ENCODE peak calls at places on chromosome 13, in six cellular contexts. P, W, Y, U, N and X are unnamed samples.

GRCh38 chr13:30831515-30831914 is 74.6 kb upstream of the MEDAG start:
- DNase-seq in P (no peak), W (no peak), Y (no peak), U (no peak), N (no peak), X (peak; percentile 22)

GRCh38 chr13:20124303-20124702 is 36.5 kb downstream of the GJA3 start:
- DNase-seq in P (no peak), W (no peak), Y (no peak), U (no peak), N (no peak), X (no peak)

GRCh38 chr13:44792096-44792495 is 197.2 kb downstream of the NUFIP1 start:
- DNase-seq in P (no peak), W (no peak), Y (no peak), U (no peak), N (no peak), X (no peak)

GRCh38 chr13:100673376-100673830 is 1.2 kb downstream of the TMTC4 start:
- DNase-seq in P (no peak), W (no peak), Y (no peak), U (no peak), N (peak; percentile 20), X (no peak)

GRCh38 chr13:44876782-44877324 is 112.4 kb downstream of the NUFIP1 start:
- DNase-seq in P (no peak), W (no peak), Y (no peak), U (no peak), N (no peak), X (no peak)

GRCh38 chr13:94947965-94948371 is 235.6 kb upstream of the SOX21 start:
- DNase-seq in P (no peak), W (no peak), Y (no peak), U (no peak), N (no peak), X (no peak)

GRCh38 chr13:72109863-72110262 is 242.9 kb upstream of the DACH1 start:
- DNase-seq in P (no peak), W (no peak), Y (no peak), U (no peak), N (no peak), X (no peak)

GRCh38 chr13:42633495-42633894 is 59.5 kb downstream of the TNFSF11 start:
- DNase-seq in P (no peak), W (no peak), Y (no peak), U (no peak), N (no peak), X (no peak)

GRCh38 chr13:104810242-104810641 is 1725.2 kb downstream of the EFNB2 start:
- DNase-seq in P (no peak), W (no peak), Y (no peak), U (no peak), N (no peak), X (no peak)
- TF ChIP-seq POLR2A in P (no peak), W (no peak), Y (no peak), U (no peak), N (no peak), X (no peak)

DNA sequence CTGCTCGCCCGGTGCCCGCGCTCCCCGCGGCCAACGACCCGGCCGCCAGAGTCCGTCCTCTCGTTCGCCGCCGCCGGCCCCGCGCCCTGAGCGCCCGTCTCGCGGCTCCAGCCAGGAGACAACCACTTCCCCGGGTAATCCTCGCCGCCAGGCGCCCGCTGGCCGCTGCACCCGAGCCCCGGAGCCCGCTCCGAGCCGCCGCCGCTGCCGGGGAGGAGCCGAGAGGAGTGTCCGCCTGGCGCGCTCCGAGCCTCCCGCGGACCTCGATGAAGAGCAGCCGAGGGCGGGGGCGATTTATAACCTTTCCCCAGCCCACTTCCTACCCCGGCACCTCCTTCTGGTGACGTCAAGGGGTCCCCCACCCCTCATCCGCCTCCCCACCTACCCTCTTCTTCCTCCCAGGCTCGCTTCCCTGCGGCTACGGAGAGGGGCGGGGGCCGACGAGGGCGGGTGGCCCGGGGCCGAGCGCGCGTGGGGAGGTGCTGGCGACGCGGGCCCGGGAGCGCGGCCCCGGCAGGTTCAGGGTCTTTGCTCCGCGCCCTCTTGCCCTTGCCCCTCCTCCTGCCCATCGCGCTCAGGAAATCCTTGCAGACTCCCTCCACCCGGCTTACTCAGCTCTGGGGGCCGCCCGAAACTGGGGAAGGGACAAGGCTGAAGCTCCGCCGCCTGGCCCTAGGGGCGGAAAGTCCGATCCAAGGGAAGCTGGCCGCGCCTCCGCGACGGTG is at the start of gene FLT1:
- DNase-seq in P (peak; percentile 47), W (no peak), Y (no peak), U (no peak), N (peak; percentile 14), X (peak; percentile 30)
- TF ChIP-seq POLR2A in P (peak; percentile 53), W (no peak), Y (peak; percentile 22), U (no peak), N (no peak), X (no peak)

DNA sequence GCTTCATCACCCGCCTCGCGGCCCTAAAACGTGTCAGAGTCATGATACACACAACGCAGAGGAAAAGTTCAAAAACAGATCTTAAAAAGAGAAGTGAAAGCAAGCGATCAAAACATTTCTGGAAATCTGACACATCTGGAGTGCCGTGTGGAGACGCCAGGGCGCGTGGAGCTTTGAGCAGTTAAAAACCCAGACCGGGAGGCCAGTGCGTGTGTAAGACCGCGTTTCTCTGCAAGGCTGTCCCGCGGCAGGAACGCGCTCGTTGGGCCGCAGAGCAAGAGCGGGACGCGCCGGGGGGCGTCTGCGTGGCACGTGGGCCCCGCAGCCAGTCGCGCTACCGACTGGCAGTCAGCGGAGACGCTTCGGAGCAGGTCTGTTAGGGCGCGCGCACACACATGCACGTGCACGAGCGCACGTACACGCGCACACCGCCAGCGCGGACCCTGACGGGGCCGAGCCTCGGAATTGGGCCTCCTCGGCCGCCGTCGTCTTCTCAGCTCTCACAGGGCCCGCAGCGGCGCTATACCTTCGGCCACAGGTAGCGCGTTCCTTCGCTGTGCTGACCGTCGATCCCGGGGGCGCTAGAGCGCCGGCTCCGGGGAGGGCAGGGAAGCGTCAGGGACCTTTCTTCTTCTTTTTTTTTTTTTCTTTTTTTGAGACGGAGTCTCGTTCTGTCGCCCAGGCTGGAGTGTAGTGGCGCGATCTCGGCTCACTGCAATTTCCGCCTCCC is 35.8 kb downstream of the RNF6 start:
- DNase-seq in P (peak; percentile 89), W (peak; percentile 87), Y (peak; percentile 66), U (peak; percentile 92), N (peak; percentile 93), X (peak; percentile 81)
- TF ChIP-seq POLR2A in P (peak; percentile 3), W (peak; percentile 29), Y (peak; percentile 90), U (no peak), N (peak; percentile 33), X (no peak)

DNA sequence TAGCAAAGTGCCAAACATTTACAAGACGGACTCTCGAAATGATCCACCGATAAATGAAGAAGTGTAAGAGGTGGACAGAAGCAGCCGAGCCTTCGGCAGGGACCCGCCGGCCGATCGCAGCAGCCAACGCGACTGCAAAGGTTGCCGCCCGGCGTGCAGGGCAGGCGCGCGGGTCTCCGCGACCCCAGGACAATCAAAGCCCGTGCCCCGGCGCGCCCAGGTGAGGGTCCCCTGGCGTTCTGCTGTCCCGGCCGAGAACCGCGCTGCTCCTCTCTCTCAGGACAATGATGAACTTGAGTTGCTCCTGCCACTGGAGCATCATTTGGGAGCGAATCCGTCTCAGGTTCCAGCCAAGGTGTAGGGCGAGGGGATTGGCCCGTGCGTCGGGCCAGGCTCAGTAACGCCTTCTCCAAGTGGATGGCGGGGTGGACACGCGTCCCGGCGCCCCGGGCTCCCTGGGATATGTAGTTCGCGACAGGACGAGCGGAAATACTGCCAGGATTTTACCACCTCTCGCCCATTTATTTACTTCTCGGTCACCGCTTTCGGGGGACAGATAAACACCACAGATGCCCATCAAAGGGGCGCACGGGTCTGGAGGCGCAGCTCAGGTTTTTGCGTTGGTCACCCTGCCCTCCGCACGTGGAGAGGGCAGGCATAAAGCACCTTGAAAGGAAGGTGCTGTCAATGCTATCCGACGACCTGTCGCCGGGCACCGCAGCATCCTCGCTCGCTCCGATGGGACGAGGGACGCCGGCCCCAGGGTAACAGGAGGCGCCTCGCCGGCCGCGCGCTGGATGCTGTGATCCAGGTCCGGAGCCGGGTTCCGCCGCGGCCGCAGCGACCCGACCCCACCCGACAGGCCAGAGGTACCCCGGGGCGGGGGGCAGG is at the start of the genes BIVM and POGLUT2:
- DNase-seq in P (peak; percentile 95), W (peak; percentile 92), Y (peak; percentile 67), U (peak; percentile 96), N (peak; percentile 91), X (peak; percentile 89)
- TF ChIP-seq POLR2A in P (no peak), W (peak; percentile 37), Y (peak; percentile 64), U (no peak), N (no peak), X (no peak)

GRCh38 chr13:110506859-110507566 is 54.5 kb downstream of the RAB20 start:
- DNase-seq in P (peak; percentile 76), W (peak; percentile 62), Y (no peak), U (peak; percentile 85), N (peak; percentile 93), X (peak; percentile 97)
- TF ChIP-seq POLR2A in P (no peak), W (no peak), Y (no peak), U (no peak), N (no peak), X (no peak)